ENCODE peak calls at places on chromosomes 4 and X, in ten cellular contexts. W is ureter; L is activated CD4-positive, alpha-beta T cell treated with anti-CD3 and anti-CD28 coated beads for 1 hour; Z is fibroblast of pulmonary artery; E is CD4-positive, alpha-beta memory T cell; X is right atrium auricular region; D is EL; M is WTC11; T is fibroblast of villous mesenchyme; G is AG09319. S is an unnamed sample.

GRCh38 chrX:29478336-29479069 is 736.9 kb upstream of the MAGEB2 start:
- DNase-seq in T (peak), M (peak), Z (peak), X (no peak), L (no peak), G (no peak), W (no peak), E (no peak), D (peak), S (no peak)

GRCh38 chr4:106628616-106629606 is 260.3 kb upstream of the GIMD1 start:
- DNase-seq in L (no peak), Z (no peak), E (no peak), D (peak), M (no peak), G (no peak), X (no peak), W (no peak), T (peak), S (no peak)

GRCh38 chr4:182144621-182145359 is 98.4 kb upstream of the TENM3 start:
- DNase-seq in E (no peak), X (no peak), Z (peak), G (no peak), D (no peak), T (no peak), M (peak), W (no peak), L (no peak), S (no peak)

GRCh38 chr4:125789018-125789417 is 474.3 kb downstream of the FAT4 start:
- DNase-seq in Z (peak), W (no peak), D (no peak), L (no peak), E (no peak), G (peak), X (no peak), T (no peak), M (no peak), S (no peak)

GRCh38 chr4:119693127-119693526 is 64.5 kb upstream of the PDE5A start:
- DNase-seq in X (no peak), W (no peak), Z (no peak), G (peak), T (peak), M (no peak), E (no peak), D (peak), L (no peak), S (no peak)

GRCh38 chr4:159358226-159358625 is 255.3 kb downstream of the RAPGEF2 start:
- DNase-seq in W (no peak), L (no peak), T (peak), G (no peak), M (no peak), D (peak), X (no peak), E (no peak), Z (peak), S (no peak)

GRCh38 chr4:36312511-36312910 is 31.1 kb downstream of the DTHD1 start:
- DNase-seq in T (no peak), Z (no peak), G (no peak), X (no peak), M (no peak), W (no peak), L (no peak), D (no peak), E (no peak), S (no peak)

GRCh38 chrX:54045563-54046228 is 1.4 kb upstream of the PHF8 start:
- DNase-seq in M (no peak), E (no peak), L (no peak), W (no peak), G (no peak), X (no peak), T (no peak), D (no peak), Z (no peak), S (no peak)

GRCh38 chr4:47122592-47123291 is 91.4 kb downstream of the GABRB1 start:
- DNase-seq in E (peak), M (peak), W (peak), X (peak), G (peak), L (no peak), D (peak), Z (peak), T (peak), S (no peak)

GRCh38 chr4:85953651-85954018 is 406.2 kb downstream of the MAPK10 start:
- DNase-seq in G (no peak), X (no peak), D (peak), T (peak), M (no peak), Z (peak), E (no peak), L (no peak), W (no peak), S (no peak)

GRCh38 chr4:38600575-38600974 is 63.4 kb upstream of the KLF3 start:
- DNase-seq in E (no peak), M (no peak), G (no peak), D (no peak), X (no peak), T (no peak), W (no peak), L (no peak), Z (no peak), S (no peak)

GRCh38 chr4:145779319-145779801 is 99.4 kb downstream of the C4orf51 start:
- DNase-seq in L (no peak), X (no peak), M (no peak), W (no peak), G (no peak), D (peak), E (no peak), T (no peak), Z (no peak), S (no peak)

GRCh38 chr4:20916106-20916505 is 215.8 kb downstream of the PACRGL start:
- DNase-seq in Z (no peak), X (no peak), E (peak), L (no peak), G (no peak), M (no peak), D (no peak), W (no peak), T (no peak), S (no peak)

GRCh38 chrX:56986138-56986537 is 9.2 kb downstream of the SPIN3 start:
- DNase-seq in D (no peak), T (no peak), Z (no peak), E (no peak), W (no peak), L (no peak), X (no peak), M (no peak), G (no peak), S (no peak)

GRCh38 chrX:7347465-7347864 is 199.5 kb upstream of the PUDP start:
- DNase-seq in G (no peak), X (no peak), E (no peak), L (no peak), T (no peak), W (no peak), D (no peak), Z (no peak), M (no peak), S (no peak)

GRCh38 chrX:53237056-53237455 is 12.0 kb upstream of the KDM5C start:
- DNase-seq in X (no peak), M (no peak), W (no peak), D (no peak), T (no peak), E (no peak), L (no peak), Z (no peak), G (no peak), S (no peak)

GRCh38 chrX:54950730-54951375 is 30.2 kb downstream of the TRO start:
- DNase-seq in G (no peak), M (no peak), E (no peak), D (no peak), Z (no peak), T (no peak), W (no peak), L (no peak), X (no peak), S (no peak)

GRCh38 chr4:173448919-173449641 is 50.2 kb upstream of the SCRG1 start:
- DNase-seq in X (no peak), Z (no peak), E (no peak), W (no peak), L (no peak), T (peak), D (no peak), G (no peak), M (no peak), S (peak)

GRCh38 chr4:74942251-74942917 is 9.5 kb downstream of the PARM1 start:
- DNase-seq in E (no peak), M (no peak), X (no peak), D (peak), W (no peak), T (no peak), L (no peak), G (no peak), Z (no peak), S (no peak)

GRCh38 chr4:138957302-138957701 is 58.3 kb upstream of the NOCT start:
- DNase-seq in E (no peak), D (no peak), W (no peak), L (no peak), X (no peak), Z (no peak), G (no peak), T (no peak), M (no peak), S (no peak)

GRCh38 chr4:158327525-158327924 is 117.2 kb downstream of the TMEM144 start:
- DNase-seq in E (no peak), D (no peak), Z (no peak), T (no peak), M (peak), X (no peak), L (no peak), G (no peak), W (no peak), S (no peak)

GRCh38 chr4:98092833-98093439 is 50.3 kb downstream of the STPG2 start:
- DNase-seq in E (no peak), X (no peak), M (no peak), L (no peak), T (peak), Z (peak), D (peak), W (no peak), G (no peak), S (no peak)

GRCh38 chrX:45614853-45615252 is 414.2 kb upstream of the DIPK2B start:
- DNase-seq in T (no peak), W (no peak), Z (no peak), E (no peak), M (no peak), D (no peak), G (no peak), X (no peak), L (no peak), S (no peak)

GRCh38 chr4:112895785-112896184 is 153.7 kb upstream of the ANK2 start:
- DNase-seq in E (no peak), Z (no peak), L (no peak), G (no peak), D (no peak), W (no peak), T (no peak), X (no peak), M (peak), S (no peak)

GRCh38 chr4:102599887-102600286 is 98.7 kb downstream of the NFKB1 start:
- DNase-seq in T (peak), D (no peak), Z (no peak), M (no peak), W (no peak), E (no peak), L (no peak), X (no peak), G (no peak), S (no peak)

GRCh38 chr4:142264961-142265360 is 581.1 kb downstream of the INPP4B start:
- DNase-seq in L (no peak), Z (peak), W (no peak), M (no peak), T (peak), X (no peak), G (no peak), E (no peak), D (peak), S (no peak)

GRCh38 chr4:184987493-184988031 is 30.7 kb upstream of the HELT start:
- DNase-seq in E (no peak), Z (no peak), L (no peak), T (no peak), D (no peak), G (no peak), X (no peak), W (no peak), M (no peak), S (no peak)

GRCh38 chr4:172998527-172999469 is 169.8 kb upstream of the GALNT7 start:
- DNase-seq in X (no peak), E (no peak), M (no peak), G (no peak), L (no peak), Z (peak), W (no peak), D (peak), T (peak), S (no peak)

GRCh38 chr4:151031831-151032605 is 16.9 kb upstream of the LRBA start:
- DNase-seq in Z (peak), L (no peak), E (no peak), W (no peak), M (no peak), X (no peak), D (peak), T (peak), G (no peak), S (no peak)

GRCh38 chrX:2272337-2272736 is 228.4 kb downstream of the DHRSX start:
- DNase-seq in M (no peak), E (no peak), L (no peak), X (no peak), W (no peak), G (no peak), D (no peak), Z (no peak), T (peak), S (no peak)

GRCh38 chrX:150602743-150603142 is 34.3 kb downstream of the MTM1 start:
- DNase-seq in Z (no peak), M (no peak), L (no peak), T (no peak), W (no peak), X (no peak), G (no peak), D (no peak), E (no peak), S (no peak)

GRCh38 chr4:17385403-17385802 is 126.5 kb downstream of the QDPR start:
- DNase-seq in T (peak), X (no peak), G (peak), E (peak), M (no peak), D (peak), L (no peak), W (no peak), Z (peak), S (no peak)

GRCh38 chr4:57344296-57344695 is 234.1 kb upstream of the IGFBP7 start:
- DNase-seq in G (no peak), W (no peak), E (no peak), L (no peak), X (no peak), T (no peak), M (no peak), D (peak), Z (no peak), S (no peak)

GRCh38 chrX:41236629-41237028 is 97.3 kb upstream of the DDX3X start:
- DNase-seq in X (no peak), M (no peak), W (no peak), L (no peak), D (no peak), Z (no peak), T (peak), G (no peak), E (no peak), S (no peak)

GRCh38 chr4:77826280-77826679 is 7.1 kb upstream of the CNOT6L start:
- DNase-seq in G (no peak), X (no peak), T (no peak), D (no peak), M (no peak), W (no peak), E (no peak), Z (no peak), L (no peak), S (no peak)

GRCh38 chr4:120731561-120731960 is 191.0 kb downstream of the PRDM5 start:
- DNase-seq in D (peak), E (no peak), X (no peak), G (peak), L (no peak), M (no peak), T (no peak), Z (peak), W (no peak), S (no peak)

GRCh38 chr4:185552254-185552653 is 16.9 kb upstream of the PDLIM3 start:
- DNase-seq in E (no peak), T (no peak), G (no peak), Z (no peak), W (no peak), D (no peak), X (no peak), L (no peak), M (no peak), S (no peak)

GRCh38 chr4:69057620-69058409 is 38.5 kb upstream of the UGT2B7 start:
- DNase-seq in G (no peak), X (no peak), E (no peak), Z (peak), D (no peak), M (peak), W (no peak), T (peak), L (no peak), S (no peak)

GRCh38 chr4:105992641-105993305 is 97.5 kb downstream of the NPNT start:
- DNase-seq in Z (no peak), W (no peak), T (no peak), L (no peak), X (no peak), M (no peak), G (no peak), D (no peak), E (no peak), S (no peak)

GRCh38 chr4:147916351-147916750 is 184.5 kb downstream of the ARHGAP10 start:
- DNase-seq in D (peak), G (peak), L (no peak), E (no peak), Z (peak), T (no peak), M (no peak), X (no peak), W (no peak), S (no peak)